ENCODE peak calls at places on chromosomes 7 and 10, in ten cellular contexts. Z is fibroblast of mammary gland, I is GM12865, M is spleen, R is astrocyte of the spinal cord, O is HFF-Myc, D is colonic mucosa, A is nephron progenitor cell, L is neural crest cell, W is psoas muscle. Q is an unnamed sample.

GRCh38 chr10:128431506-128431905 is 305.3 kb upstream of the MKI67 start:
- DNase-seq in Z (no peak), I (no peak), M (no peak), R (no peak), O (no peak), D (no peak), A (no peak), L (no peak), W (no peak), Q (no peak)

GRCh38 chr7:38398725-38399321 is 125.4 kb upstream of the TARP start:
- DNase-seq in Z (peak), I (peak), M (peak), R (peak), O (peak), D (peak), A (peak), L (peak), W (peak), Q (peak)

GRCh38 chr10:27611209-27611608 is 107.1 kb downstream of the RAB18 start:
- DNase-seq in Z (peak), I (no peak), M (no peak), R (no peak), O (peak), D (no peak), A (no peak), L (no peak), W (no peak), Q (no peak)

GRCh38 chr10:132396495-132397035 is 435 bp upstream of the PWWP2B start:
- DNase-seq in Z (peak), I (peak), M (peak), R (no peak), O (no peak), D (no peak), A (peak), L (peak), W (peak), Q (peak)

GRCh38 chr10:60810437-60811182 is 32.3 kb downstream of the CDK1 start:
- DNase-seq in Z (peak), I (no peak), M (no peak), R (peak), O (no peak), D (no peak), A (no peak), L (no peak), W (no peak), Q (no peak)

GRCh38 chr7:143384148-143384547 is 3.0 kb downstream of the ZYX start:
- DNase-seq in Z (peak), I (no peak), M (no peak), R (no peak), O (no peak), D (no peak), A (no peak), L (no peak), W (no peak), Q (no peak)

GRCh38 chr7:53095731-53096501 is 60.5 kb downstream of the POM121L12 start:
- DNase-seq in Z (no peak), I (no peak), M (no peak), R (no peak), O (no peak), D (no peak), A (no peak), L (no peak), W (no peak), Q (no peak)

GRCh38 chr10:68144709-68145108 is 35.4 kb downstream of the MYPN start:
- DNase-seq in Z (no peak), I (no peak), M (no peak), R (no peak), O (peak), D (no peak), A (no peak), L (no peak), W (no peak), Q (no peak)

GRCh38 chr10:12103743-12104142 is 25.7 kb upstream of the SEC61A2 start:
- DNase-seq in Z (no peak), I (no peak), M (no peak), R (no peak), O (no peak), D (no peak), A (no peak), L (no peak), W (no peak), Q (no peak)

GRCh38 chr10:118259288-118259906 is 82.7 kb downstream of the FAM204A start:
- DNase-seq in Z (peak), I (peak), M (no peak), R (no peak), O (no peak), D (peak), A (peak), L (peak), W (no peak), Q (peak)

GRCh38 chr10:4698075-4698474 is 127.9 kb upstream of the AKR1E2 start:
- DNase-seq in Z (peak), I (no peak), M (no peak), R (no peak), O (no peak), D (no peak), A (no peak), L (no peak), W (no peak), Q (no peak)

GRCh38 chr7:47202146-47202768 is 379.7 kb downstream of the TNS3 start:
- DNase-seq in Z (peak), I (no peak), M (no peak), R (no peak), O (no peak), D (no peak), A (no peak), L (no peak), W (no peak), Q (no peak)

DNA sequence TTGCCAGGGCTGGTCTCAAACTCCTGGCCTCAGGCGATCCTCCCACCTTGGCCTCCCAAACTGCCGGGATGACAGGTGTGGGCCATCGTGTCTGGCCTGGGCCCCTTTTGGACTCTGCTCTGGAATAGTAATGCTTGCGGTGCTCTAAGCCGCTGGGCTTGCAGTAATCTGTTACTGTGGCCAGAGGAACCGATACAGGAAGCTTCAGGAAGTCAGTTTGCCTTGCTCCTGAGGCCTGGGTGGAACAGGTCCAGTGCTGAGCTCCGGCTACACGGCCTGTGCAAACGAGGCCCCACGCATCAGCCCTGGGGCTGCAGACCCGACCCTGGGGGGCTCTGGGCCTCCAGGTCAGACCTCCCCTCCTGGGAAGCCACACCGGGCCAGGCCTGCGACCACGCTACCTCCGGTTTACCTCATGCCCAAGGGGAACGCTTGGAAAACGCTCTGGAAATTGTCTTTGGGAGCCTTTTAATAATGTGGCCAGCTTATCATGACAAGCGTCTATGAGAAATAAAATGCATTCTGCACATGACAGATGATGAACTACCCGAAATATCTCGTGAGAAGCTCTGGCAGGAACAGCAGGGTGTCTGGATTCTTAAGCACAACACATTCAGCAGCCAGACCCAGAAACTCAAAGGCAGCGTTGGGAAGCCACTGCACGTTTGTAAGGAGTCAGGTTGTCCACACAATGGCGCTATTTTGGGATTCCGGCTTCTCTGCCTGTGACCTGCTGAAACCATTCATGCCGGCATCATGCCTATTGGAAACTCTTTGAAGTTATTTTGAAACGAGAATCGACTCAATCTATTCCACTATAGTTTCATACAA is 10.1 kb upstream of the ADAP1 start:
- DNase-seq in Z (peak), I (no peak), M (peak), R (peak), O (no peak), D (no peak), A (no peak), L (no peak), W (peak), Q (no peak)
- TF ChIP-seq CTCF in Z (peak), I (no peak), M (no peak), R (peak), O (no peak), D (no peak), A (no peak), L (peak), W (peak), Q (peak)

DNA sequence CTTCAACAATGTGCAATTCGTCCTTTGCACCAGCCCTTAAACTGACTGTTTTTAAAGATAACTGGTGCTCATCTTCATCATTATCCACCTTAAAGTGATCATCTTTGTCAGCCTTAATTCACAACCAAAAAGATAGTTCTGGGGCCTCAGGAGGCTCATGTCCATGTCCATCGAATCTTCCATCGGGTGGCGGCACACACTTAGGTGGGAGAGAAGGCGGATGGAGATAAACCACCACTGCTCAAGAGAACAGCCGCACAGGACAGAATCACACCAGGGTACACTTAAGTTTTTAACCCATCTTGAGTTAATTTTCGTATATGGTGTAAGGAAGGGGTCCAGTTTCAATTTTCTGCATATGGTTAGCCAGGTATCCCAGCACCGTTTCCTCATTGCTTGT is 24.8 kb downstream of the OIT3 start:
- DNase-seq in Z (no peak), I (no peak), M (no peak), R (no peak), O (no peak), D (no peak), A (no peak), L (no peak), W (no peak), Q (no peak)
- TF ChIP-seq CTCF in Z (no peak), I (no peak), M (no peak), R (no peak), O (no peak), D (no peak), A (no peak), L (no peak), W (no peak), Q (no peak)

DNA sequence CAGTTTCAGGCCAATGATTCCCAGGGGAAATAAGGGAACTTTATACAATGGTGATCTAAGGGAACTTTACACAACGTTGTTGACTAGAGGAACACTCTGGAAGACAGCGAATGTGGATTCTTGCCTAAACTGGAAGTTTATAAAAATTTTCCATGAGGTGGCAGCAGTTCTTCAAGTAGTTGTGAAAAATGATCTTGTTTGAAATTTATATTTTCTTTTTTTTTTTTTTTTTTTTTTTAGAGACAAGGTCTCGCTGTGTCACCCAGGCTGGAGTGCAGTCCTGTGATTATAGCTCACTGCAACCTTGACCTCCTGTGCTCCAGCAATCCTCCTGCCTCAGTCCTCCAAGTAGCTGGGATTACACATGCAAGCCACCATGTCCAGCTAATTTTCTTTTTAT is 32.1 kb upstream of the GTF2I start:
- DNase-seq in Z (peak), I (no peak), M (no peak), R (peak), O (no peak), D (no peak), A (no peak), L (no peak), W (no peak), Q (no peak)
- TF ChIP-seq CTCF in Z (peak), I (no peak), M (peak), R (peak), O (no peak), D (no peak), A (no peak), L (no peak), W (no peak), Q (no peak)

GRCh38 chr10:114868801-114869200 is 47.2 kb downstream of the FHIP2A start:
- DNase-seq in Z (peak), I (no peak), M (no peak), R (peak), O (no peak), D (no peak), A (no peak), L (no peak), W (no peak), Q (no peak)

GRCh38 chr10:114874827-114875541 is 53.4 kb downstream of the FHIP2A start:
- DNase-seq in Z (peak), I (peak), M (peak), R (peak), O (no peak), D (no peak), A (peak), L (peak), W (no peak), Q (no peak)

GRCh38 chr10:114869500-114869899 is 47.9 kb downstream of the FHIP2A start:
- DNase-seq in Z (peak), I (no peak), M (no peak), R (peak), O (peak), D (no peak), A (no peak), L (no peak), W (no peak), Q (no peak)

GRCh38 chr10:114876169-114876568 is 54.6 kb downstream of the FHIP2A start:
- DNase-seq in Z (peak), I (no peak), M (no peak), R (no peak), O (no peak), D (no peak), A (no peak), L (no peak), W (no peak), Q (no peak)

DNA sequence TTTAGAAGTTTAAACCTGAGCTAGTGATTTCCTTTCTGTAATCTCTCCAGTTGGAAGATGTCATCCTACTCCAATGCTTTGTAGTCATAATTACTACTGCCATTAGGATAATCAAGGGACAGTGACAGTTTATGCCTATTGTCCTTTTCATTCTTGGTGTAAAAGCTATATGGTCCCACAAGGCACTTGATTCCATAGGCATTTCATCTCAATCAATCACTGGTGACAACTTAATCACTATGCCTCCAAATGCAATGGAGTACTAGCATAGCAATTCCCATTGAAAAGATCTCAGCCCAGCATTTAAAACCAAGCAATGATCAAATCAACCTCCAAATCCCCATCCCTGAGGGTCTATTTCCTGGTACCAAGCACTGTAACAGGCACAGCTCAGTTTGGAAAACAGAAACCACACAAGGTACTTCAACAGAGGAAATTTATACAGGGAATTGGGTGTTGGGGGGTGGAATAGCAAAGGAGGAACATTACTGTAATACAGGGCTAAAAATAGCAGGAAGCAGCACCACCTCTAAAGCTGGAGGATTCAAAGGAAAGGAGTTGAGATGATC is 51.0 kb downstream of the FHIP2A start:
- DNase-seq in Z (no peak), I (no peak), M (no peak), R (no peak), O (no peak), D (no peak), A (no peak), L (no peak), W (no peak), Q (no peak)
- TF ChIP-seq CTCF in Z (no peak), I (no peak), M (no peak), R (no peak), O (no peak), D (no peak), A (no peak), L (no peak), W (no peak), Q (no peak)

DNA sequence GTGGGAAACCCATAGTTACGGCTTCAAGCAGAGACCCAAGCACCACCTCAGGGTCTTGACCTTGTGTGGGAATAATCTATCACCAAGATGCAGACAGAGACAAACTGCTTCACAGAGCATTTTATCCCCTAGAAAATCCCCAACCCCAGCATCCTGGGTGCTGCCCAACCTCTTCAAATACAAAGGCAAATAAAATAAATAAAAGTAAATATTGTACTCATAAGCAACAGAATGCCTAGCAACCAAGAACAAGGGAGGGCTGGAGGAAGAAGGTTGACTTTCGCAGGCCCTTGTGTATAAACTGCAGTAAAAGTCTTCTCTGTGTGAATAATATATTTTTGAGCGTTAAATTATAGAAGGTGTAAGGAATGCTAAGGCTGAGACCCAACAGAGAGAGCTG is 219.5 kb downstream of the WDR11 start:
- DNase-seq in Z (no peak), I (no peak), M (no peak), R (no peak), O (no peak), D (no peak), A (no peak), L (no peak), W (no peak), Q (no peak)
- TF ChIP-seq CTCF in Z (no peak), I (no peak), M (no peak), R (no peak), O (no peak), D (no peak), A (no peak), L (no peak), W (no peak), Q (no peak)

DNA sequence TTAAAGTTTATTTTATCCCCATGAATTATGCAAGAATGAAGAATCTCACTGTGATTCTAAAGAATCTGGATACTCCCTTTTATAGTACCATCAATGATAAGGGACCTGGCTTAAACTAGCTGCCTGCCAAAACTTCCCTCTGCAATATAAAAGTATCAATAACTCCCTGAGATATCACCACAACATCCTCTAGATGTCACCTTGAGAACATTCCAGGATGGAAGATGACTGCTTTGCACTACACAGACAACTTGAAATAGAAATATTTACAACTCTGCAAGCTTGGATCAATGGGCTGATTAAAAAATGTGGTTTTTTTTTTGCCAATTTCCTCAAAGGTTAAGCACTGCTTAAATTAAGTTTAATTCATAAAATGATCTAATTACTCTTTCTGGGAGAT is 142.0 kb downstream of the SLC25A13 start:
- DNase-seq in Z (peak), I (no peak), M (no peak), R (peak), O (no peak), D (no peak), A (no peak), L (no peak), W (no peak), Q (no peak)
- TF ChIP-seq CTCF in Z (peak), I (no peak), M (no peak), R (peak), O (no peak), D (no peak), A (no peak), L (no peak), W (no peak), Q (no peak)

GRCh38 chr10:129929343-129930297 is 34.5 kb downstream of the EBF3 start:
- DNase-seq in Z (no peak), I (no peak), M (peak), R (no peak), O (no peak), D (no peak), A (no peak), L (no peak), W (no peak), Q (no peak)
- TF ChIP-seq CTCF in Z (no peak), I (no peak), M (no peak), R (no peak), O (no peak), D (no peak), A (no peak), L (peak), W (no peak), Q (no peak)

DNA sequence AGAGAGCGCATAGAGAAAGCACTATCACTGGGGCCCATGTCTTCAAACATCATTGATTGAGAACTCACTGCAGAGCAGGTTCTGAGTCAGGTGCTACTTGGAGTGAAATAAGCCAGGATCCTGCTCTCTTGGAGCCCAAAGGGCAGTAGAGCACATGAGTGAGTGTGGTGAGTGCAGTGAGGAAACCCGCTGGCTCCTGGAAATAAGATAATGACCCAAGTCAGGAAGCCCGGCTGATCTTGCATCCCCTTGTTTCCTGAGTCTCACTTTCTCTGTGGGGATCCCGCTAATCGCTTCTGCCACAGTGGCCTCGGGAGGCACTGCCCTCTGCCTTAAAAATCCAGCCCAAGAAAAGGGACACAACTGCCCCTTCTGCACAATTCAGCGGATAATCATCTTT is 7.1 kb upstream of the FAM107B start:
- DNase-seq in Z (no peak), I (no peak), M (no peak), R (no peak), O (no peak), D (no peak), A (no peak), L (no peak), W (no peak), Q (no peak)
- TF ChIP-seq CTCF in Z (no peak), I (no peak), M (no peak), R (no peak), O (no peak), D (no peak), A (no peak), L (no peak), W (no peak), Q (no peak)

GRCh38 chr10:78741541-78741940 is 327.2 kb upstream of the ZMIZ1 start:
- DNase-seq in Z (peak), I (no peak), M (no peak), R (peak), O (peak), D (no peak), A (no peak), L (no peak), W (no peak), Q (no peak)
- TF ChIP-seq CTCF in Z (no peak), I (no peak), M (no peak), R (no peak), O (no peak), D (no peak), A (no peak), L (no peak), W (no peak), Q (no peak)